ENCODE peak calls at places on chromosome 2, in four cellular contexts. B is IMR-90, O is H1, Q is mesenchymal stem cell. R is an unnamed sample.

GRCh38 chr2:58812766-58813344 is 571.7 kb upstream of the FANCL start:
- DNase-seq in B (no peak), O (no peak), Q (no peak), R (no peak)

GRCh38 chr2:102439065-102439695 is 16.2 kb downstream of the IL18RAP start:
- DNase-seq in B (peak; percentile 74), O (no peak), Q (peak; percentile 85), R (no peak)

GRCh38 chr2:224099846-224100643 is 61.0 kb upstream of the SERPINE2 start:
- DNase-seq in B (no peak), O (no peak), Q (no peak), R (no peak)

GRCh38 chr2:127347000-127347399 is 40.8 kb downstream of the MAP3K2 start:
- DNase-seq in B (no peak), O (no peak), Q (no peak), R (no peak)

GRCh38 chr2:36473230-36473629 is 117.7 kb downstream of the CRIM1 start:
- DNase-seq in B (no peak), O (no peak), Q (no peak), R (no peak)

GRCh38 chr2:217849154-217849553 is 153.6 kb downstream of the TNS1 start:
- DNase-seq in B (no peak), O (no peak), Q (no peak), R (no peak)

GRCh38 chr2:113203217-113203530 is 29.4 kb downstream of the PSD4 start:
- DNase-seq in B (peak; percentile 59), O (no peak), Q (no peak), R (no peak)

GRCh38 chr2:177467646-177468045 is 75.1 kb downstream of the AGPS start:
- DNase-seq in B (peak; percentile 76), O (no peak), Q (peak; percentile 48), R (no peak)

GRCh38 chr2:130371723-130372054 is 15.8 kb downstream of the PTPN18 start:
- DNase-seq in B (peak; percentile 21), O (no peak), Q (no peak), R (no peak)

GRCh38 chr2:177063331-177063730 is 149.3 kb upstream of the HNRNPA3 start:
- DNase-seq in B (no peak), O (no peak), Q (no peak), R (no peak)

GRCh38 chr2:55885129-55885943 is 38.2 kb downstream of the EFEMP1 start:
- DNase-seq in B (peak; percentile 96), O (no peak), Q (peak; percentile 94), R (no peak)

GRCh38 chr2:179336782-179337534 is 72.3 kb upstream of the SESTD1 start:
- DNase-seq in B (peak; percentile 7), O (peak; percentile 15), Q (peak; percentile 30), R (peak; percentile 29)

GRCh38 chr2:29463181-29463900 is 348.1 kb downstream of the CLIP4 start:
- DNase-seq in B (peak; percentile 88), O (no peak), Q (peak; percentile 38), R (no peak)

GRCh38 chr2:63614983-63615945 is 26.5 kb downstream of the MDH1 start:
- DNase-seq in B (peak; percentile 55), O (peak; percentile 57), Q (peak; percentile 28), R (no peak)
- H3K14ac ChIP-seq in B (no peak overlapping the region), O (no peak overlapping the region), Q (no peak overlapping the region), R (no peak overlapping the region)

GRCh38 chr2:206443735-206444527 is 599 bp downstream of the ADAM23 start:
- DNase-seq in B (peak; percentile 22), O (no peak), Q (peak; percentile 45), R (peak; percentile 18)
- H3K14ac ChIP-seq in B (no peak overlapping the region), O (no peak overlapping the region), Q (peak overlapping the region; percentile 97), R (no peak overlapping the region)

GRCh38 chr2:203814661-203815540 is 52.7 kb upstream of the CTLA4 start:
- DNase-seq in B (peak; percentile 82), O (no peak), Q (peak; percentile 80), R (peak; percentile 37)

GRCh38 chr2:203817147-203817546 is 50.4 kb upstream of the CTLA4 start:
- DNase-seq in B (no peak), O (no peak), Q (no peak), R (no peak)

GRCh38 chr2:203813684-203814083 is 53.9 kb upstream of the CTLA4 start:
- DNase-seq in B (no peak), O (no peak), Q (no peak), R (no peak)

GRCh38 chr2:203812294-203813221 is 55.0 kb upstream of the CTLA4 start:
- DNase-seq in B (no peak), O (no peak), Q (no peak), R (no peak)

DNA sequence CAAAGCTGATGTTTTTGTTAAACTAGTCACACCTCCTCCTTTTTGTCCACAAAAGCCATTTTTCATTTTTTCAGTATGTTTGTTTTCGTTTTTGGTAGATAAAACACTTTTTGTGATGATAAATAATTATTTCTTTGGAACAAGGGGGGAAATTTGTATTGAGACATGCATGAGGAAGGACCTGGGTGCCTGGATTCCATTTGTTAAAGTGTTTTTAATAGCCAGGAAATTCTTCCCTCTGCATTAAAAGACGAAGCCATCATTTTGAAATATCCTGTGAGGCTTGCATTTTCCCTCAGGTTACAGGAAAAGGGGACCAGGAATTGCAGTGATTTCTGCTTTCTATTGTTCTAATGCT is 52.1 kb upstream of the CTLA4 start:
- DNase-seq in B (no peak), O (no peak), Q (no peak), R (no peak)
- H3K14ac ChIP-seq in B (no peak overlapping the region), O (no peak overlapping the region), Q (no peak overlapping the region), R (no peak overlapping the region)

GRCh38 chr2:206274434-206275273 is at the start of gene ZDBF2:
- DNase-seq in B (peak; percentile 81), O (no peak), Q (peak; percentile 78), R (peak; percentile 79)
- H3K14ac ChIP-seq in B (peak within 1 kb of the TSS; percentile 54), O (no peak within 1 kb of the TSS), Q (peak within 1 kb of the TSS; percentile 44), R (peak within 1 kb of the TSS; percentile 97)

DNA sequence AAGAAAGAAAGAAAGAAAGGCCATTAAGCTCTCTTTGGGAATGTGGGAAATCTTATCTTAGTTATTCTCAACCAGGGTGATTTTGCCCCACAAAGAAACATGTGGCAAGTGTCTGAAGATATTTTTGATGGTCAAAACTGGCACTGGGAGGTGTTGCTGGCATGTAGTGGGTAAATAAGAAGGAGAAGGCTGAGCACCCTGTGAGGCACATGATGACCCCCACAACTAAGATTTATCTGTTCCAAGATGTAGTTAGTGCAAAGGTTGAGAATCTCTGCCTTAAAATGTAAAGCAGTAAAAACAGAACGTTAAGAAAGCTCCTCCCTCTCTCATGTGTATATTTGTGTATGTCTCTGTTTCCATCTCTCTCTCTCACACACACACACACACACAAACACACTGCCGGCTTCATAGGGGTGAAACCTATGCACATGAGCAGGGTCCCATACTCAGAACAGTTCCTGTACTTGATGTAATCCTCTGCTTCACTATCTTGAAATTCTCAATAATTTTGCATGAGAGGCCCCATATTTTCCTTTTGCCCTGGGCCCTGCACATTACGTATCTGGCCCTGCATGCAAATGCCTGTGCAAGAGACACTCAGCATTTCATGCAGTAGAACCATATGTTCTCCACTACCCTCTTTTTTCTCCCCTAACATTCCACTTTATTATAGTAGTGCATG is 94.3 kb downstream of the MREG start:
- DNase-seq in B (no peak), O (no peak), Q (peak; percentile 29), R (no peak)
- H3K14ac ChIP-seq in B (peak overlapping the region; percentile 55), O (no peak overlapping the region), Q (no peak overlapping the region), R (no peak overlapping the region)

GRCh38 chr2:80303006-80303741 is 1.4 kb downstream of the LRRTM1 start:
- DNase-seq in B (no peak), O (no peak), Q (peak; percentile 22), R (no peak)

GRCh38 chr2:80304522-80304878 is at the start of gene LRRTM1:
- DNase-seq in B (no peak), O (no peak), Q (no peak), R (no peak)

GRCh38 chr2:80302001-80302464 is 2.5 kb downstream of the LRRTM1 start:
- DNase-seq in B (no peak), O (no peak), Q (no peak), R (no peak)

GRCh38 chr2:80303825-80304521 is 579 bp downstream of the LRRTM1 start:
- DNase-seq in B (no peak), O (no peak), Q (peak; percentile 21), R (no peak)

GRCh38 chr2:80302465-80303005 is 2.0 kb downstream of the LRRTM1 start:
- DNase-seq in B (no peak), O (no peak), Q (no peak), R (no peak)
- H3K14ac ChIP-seq in B (no peak overlapping the region), O (no peak overlapping the region), Q (peak overlapping the region; percentile 6), R (peak overlapping the region; percentile 95)

DNA sequence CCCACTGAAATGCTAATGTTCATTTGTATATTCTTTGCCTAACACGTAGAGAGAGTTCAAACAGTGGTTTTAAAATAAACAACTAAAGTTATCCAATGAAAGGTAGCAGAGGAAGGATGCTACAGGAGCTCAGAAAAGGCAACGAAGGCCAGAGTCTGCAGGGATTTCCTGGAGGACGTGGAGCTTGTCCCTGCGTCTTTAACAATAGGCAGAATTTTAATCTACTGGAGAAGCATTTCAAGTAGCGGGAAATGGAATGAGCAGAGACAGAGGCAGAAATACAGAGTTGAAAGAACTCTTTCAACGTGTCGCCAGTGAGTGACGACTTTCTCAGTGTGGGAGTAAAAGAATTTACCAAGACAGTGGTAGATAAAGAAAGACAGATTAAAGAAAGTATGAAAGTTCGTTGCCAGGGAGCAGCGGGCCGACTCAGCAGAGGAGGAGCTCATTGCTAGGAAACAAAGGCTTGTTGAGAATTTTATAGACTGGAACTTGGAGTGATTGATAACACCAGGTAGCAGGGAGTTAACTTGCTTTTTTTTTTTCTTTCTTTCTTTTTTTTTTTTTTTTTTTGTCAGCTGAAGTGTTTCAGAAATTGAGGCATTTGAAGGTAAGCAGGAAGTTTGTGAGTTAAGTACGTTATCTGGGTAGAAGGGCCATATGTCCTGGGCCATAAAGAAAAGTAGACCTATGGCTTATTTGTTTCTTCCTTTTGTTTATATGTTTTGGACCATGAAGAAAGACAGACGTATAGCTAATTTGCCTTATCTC is 625 bp upstream of the NBAS start:
- DNase-seq in B (peak; percentile 34), O (no peak), Q (no peak), R (no peak)
- H3K14ac ChIP-seq in B (peak overlapping the region; percentile 94), O (no peak overlapping the region), Q (no peak overlapping the region), R (no peak overlapping the region)

DNA sequence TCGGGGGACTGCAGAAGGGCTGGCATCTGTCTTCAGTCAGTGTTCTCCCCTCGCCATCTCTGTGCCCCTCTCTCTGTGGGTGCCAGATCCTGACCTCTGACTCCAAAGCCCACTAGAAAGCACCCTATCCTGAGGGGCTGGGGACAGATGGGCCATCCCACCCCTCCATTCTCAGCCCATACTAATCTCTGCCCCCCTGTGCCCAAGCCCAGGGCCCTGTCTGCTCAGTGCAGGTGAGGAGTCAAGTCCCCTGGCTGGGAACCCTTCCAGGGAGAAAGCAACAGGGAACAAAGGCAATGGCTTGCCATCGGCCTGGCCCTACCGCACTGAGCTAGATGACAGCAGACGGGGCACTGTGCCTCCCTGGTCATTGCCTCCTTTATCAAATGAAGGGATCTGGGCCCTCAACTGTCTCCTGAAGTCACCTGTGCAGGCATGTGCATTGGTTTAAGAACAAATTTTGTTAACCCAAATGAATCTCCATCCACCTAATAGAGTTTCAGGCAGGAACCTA is 42.7 kb upstream of the ID2 start:
- DNase-seq in B (no peak), O (no peak), Q (no peak), R (no peak)
- H3K14ac ChIP-seq in B (no peak overlapping the region), O (no peak overlapping the region), Q (no peak overlapping the region), R (no peak overlapping the region)